ENCODE peak calls at places on chromosomes 5 and 9, in eight cellular contexts. H is uterus, Z is epithelial cell of esophagus, T is dorsolateral prefrontal cortex, M is colonic mucosa, W is neural progenitor cell, P is IMR-90, Q is fibroblast of mammary gland. J is an unnamed sample.

GRCh38 chr5:150655221-150655620 is 5.8 kb upstream of the MYOZ3 start:
- DNase-seq in H (no peak), Z (no peak), T (no peak), M (peak), W (no peak), P (no peak), Q (no peak), J (no peak)

GRCh38 chr5:55680353-55680752 is 31.8 kb downstream of the SLC38A9 start:
- DNase-seq in H (no peak), Z (no peak), T (no peak), M (no peak), W (peak), P (no peak), Q (no peak), J (no peak)

GRCh38 chr5:176538505-176538806 is 1.3 kb upstream of the RNF44 start:
- DNase-seq in H (no peak), Z (no peak), T (no peak), M (no peak), W (peak), P (no peak), Q (no peak), J (no peak)

GRCh38 chr9:132946216-132946615 is 1.8 kb upstream of the TSC1 start:
- DNase-seq in H (no peak), Z (peak), T (no peak), M (no peak), W (no peak), P (no peak), Q (peak), J (no peak)

GRCh38 chr9:4420351-4420750 is 69.9 kb upstream of the SLC1A1 start:
- DNase-seq in H (no peak), Z (peak), T (no peak), M (no peak), W (no peak), P (no peak), Q (no peak), J (no peak)

GRCh38 chr5:67262956-67263355 is 66.4 kb upstream of the CD180 start:
- DNase-seq in H (no peak), Z (no peak), T (no peak), M (no peak), W (no peak), P (no peak), Q (no peak), J (no peak)

GRCh38 chr5:172429201-172429940 is 25.0 kb downstream of the SH3PXD2B start:
- DNase-seq in H (peak), Z (peak), T (no peak), M (no peak), W (no peak), P (peak), Q (peak), J (no peak)

GRCh38 chr5:40689442-40689841 is 9.7 kb downstream of the PTGER4 start:
- DNase-seq in H (peak), Z (peak), T (no peak), M (peak), W (no peak), P (peak), Q (peak), J (no peak)

GRCh38 chr9:131227112-131228058 is 48.9 kb downstream of the FAM78A start:
- DNase-seq in H (no peak), Z (no peak), T (no peak), M (no peak), W (no peak), P (peak), Q (peak), J (no peak)

GRCh38 chr9:21121079-21121478 is 20.6 kb downstream of the IFNW1 start:
- DNase-seq in H (no peak), Z (no peak), T (no peak), M (no peak), W (no peak), P (no peak), Q (no peak), J (no peak)

GRCh38 chr9:99137225-99137624 is 32.3 kb downstream of the TGFBR1 start:
- DNase-seq in H (no peak), Z (no peak), T (no peak), M (no peak), W (no peak), P (no peak), Q (no peak), J (no peak)

GRCh38 chr5:133778636-133779035 is 166.3 kb upstream of the FSTL4 start:
- DNase-seq in H (no peak), Z (no peak), T (no peak), M (no peak), W (no peak), P (no peak), Q (no peak), J (no peak)

GRCh38 chr5:87361031-87361443 is 51.7 kb downstream of the CCNH start:
- DNase-seq in H (peak), Z (no peak), T (no peak), M (no peak), W (no peak), P (peak), Q (peak), J (no peak)

GRCh38 chr5:178419196-178419595 is 171.0 kb downstream of the COL23A1 start:
- DNase-seq in H (no peak), Z (no peak), T (peak), M (no peak), W (no peak), P (no peak), Q (no peak), J (no peak)

GRCh38 chr5:164449460-164449859 is 944.0 kb downstream of the MAT2B start:
- DNase-seq in H (no peak), Z (no peak), T (no peak), M (no peak), W (no peak), P (no peak), Q (no peak), J (no peak)

GRCh38 chr9:108259917-108260675 is 595.7 kb downstream of the ACTL7B start:
- DNase-seq in H (no peak), Z (peak), T (no peak), M (no peak), W (no peak), P (no peak), Q (peak), J (no peak)

GRCh38 chr5:137036630-137037029 is 462.5 kb downstream of the SPOCK1 start:
- DNase-seq in H (no peak), Z (no peak), T (no peak), M (no peak), W (peak), P (no peak), Q (no peak), J (peak)

GRCh38 chr5:124605516-124605915 is 140.9 kb downstream of the ZNF608 start:
- DNase-seq in H (peak), Z (peak), T (no peak), M (no peak), W (peak), P (peak), Q (peak), J (no peak)

GRCh38 chr9:16180546-16180945 is 627.7 kb downstream of the CCDC171 start:
- DNase-seq in H (no peak), Z (peak), T (no peak), M (no peak), W (no peak), P (peak), Q (peak), J (no peak)

GRCh38 chr5:127887282-127887681 is 184.1 kb downstream of the CCDC192 start:
- DNase-seq in H (no peak), Z (peak), T (no peak), M (no peak), W (no peak), P (no peak), Q (peak), J (no peak)

GRCh38 chr5:59813761-59814562 is 79.6 kb downstream of the PDE4D start:
- DNase-seq in H (no peak), Z (peak), T (no peak), M (peak), W (peak), P (peak), Q (peak), J (peak)

GRCh38 chr5:169226904-169227303 is 74.0 kb downstream of the SLIT3 start:
- DNase-seq in H (no peak), Z (no peak), T (no peak), M (no peak), W (no peak), P (no peak), Q (no peak), J (no peak)

GRCh38 chr5:173155912-173156311 is 11.6 kb downstream of the BNIP1 start:
- DNase-seq in H (no peak), Z (no peak), T (peak), M (no peak), W (no peak), P (peak), Q (no peak), J (no peak)

GRCh38 chr9:106445107-106445506 is 417.9 kb upstream of the ZNF462 start:
- DNase-seq in H (no peak), Z (no peak), T (no peak), M (no peak), W (no peak), P (no peak), Q (no peak), J (no peak)

GRCh38 chr5:106121972-106122605 is 1548.6 kb downstream of the EFNA5 start:
- DNase-seq in H (no peak), Z (peak), T (no peak), M (peak), W (peak), P (peak), Q (peak), J (peak)

GRCh38 chr9:127567119-127567897 is 44.8 kb upstream of the STXBP1 start:
- DNase-seq in H (peak), Z (no peak), T (no peak), M (peak), W (peak), P (peak), Q (peak), J (peak)

GRCh38 chr5:141969783-141970741 is 1.2 kb downstream of the RNF14 start:
- DNase-seq in H (no peak), Z (no peak), T (no peak), M (no peak), W (no peak), P (no peak), Q (peak), J (no peak)

GRCh38 chr5:82387041-82387818 is 109.1 kb upstream of the RPS23 start:
- DNase-seq in H (no peak), Z (peak), T (no peak), M (no peak), W (no peak), P (peak), Q (peak), J (no peak)

GRCh38 chr9:16726718-16727451 is 143.6 kb downstream of the BNC2 start:
- DNase-seq in H (peak), Z (peak), T (no peak), M (peak), W (peak), P (peak), Q (peak), J (peak)

GRCh38 chr9:108835831-108836230 is 20.0 kb downstream of the ACTL7B start:
- DNase-seq in H (no peak), Z (peak), T (no peak), M (no peak), W (no peak), P (no peak), Q (no peak), J (no peak)

GRCh38 chr9:113913426-113914195 is 37.5 kb downstream of the ZNF618 start:
- DNase-seq in H (no peak), Z (no peak), T (no peak), M (no peak), W (no peak), P (peak), Q (peak), J (no peak)

GRCh38 chr5:17302590-17302989 is 85.2 kb downstream of the BASP1 start:
- DNase-seq in H (peak), Z (no peak), T (no peak), M (no peak), W (no peak), P (no peak), Q (peak), J (no peak)

GRCh38 chr5:1315709-1316587 is 21.1 kb upstream of the TERT start:
- DNase-seq in H (no peak), Z (peak), T (no peak), M (peak), W (peak), P (no peak), Q (no peak), J (no peak)

GRCh38 chr5:38847549-38848341 is 1.9 kb downstream of the OSMR start:
- DNase-seq in H (no peak), Z (no peak), T (no peak), M (no peak), W (no peak), P (peak), Q (no peak), J (no peak)

GRCh38 chr5:150081541-150082283 is 4.6 kb downstream of the CSF1R start:
- DNase-seq in H (peak), Z (no peak), T (no peak), M (peak), W (peak), P (peak), Q (no peak), J (peak)

DNA sequence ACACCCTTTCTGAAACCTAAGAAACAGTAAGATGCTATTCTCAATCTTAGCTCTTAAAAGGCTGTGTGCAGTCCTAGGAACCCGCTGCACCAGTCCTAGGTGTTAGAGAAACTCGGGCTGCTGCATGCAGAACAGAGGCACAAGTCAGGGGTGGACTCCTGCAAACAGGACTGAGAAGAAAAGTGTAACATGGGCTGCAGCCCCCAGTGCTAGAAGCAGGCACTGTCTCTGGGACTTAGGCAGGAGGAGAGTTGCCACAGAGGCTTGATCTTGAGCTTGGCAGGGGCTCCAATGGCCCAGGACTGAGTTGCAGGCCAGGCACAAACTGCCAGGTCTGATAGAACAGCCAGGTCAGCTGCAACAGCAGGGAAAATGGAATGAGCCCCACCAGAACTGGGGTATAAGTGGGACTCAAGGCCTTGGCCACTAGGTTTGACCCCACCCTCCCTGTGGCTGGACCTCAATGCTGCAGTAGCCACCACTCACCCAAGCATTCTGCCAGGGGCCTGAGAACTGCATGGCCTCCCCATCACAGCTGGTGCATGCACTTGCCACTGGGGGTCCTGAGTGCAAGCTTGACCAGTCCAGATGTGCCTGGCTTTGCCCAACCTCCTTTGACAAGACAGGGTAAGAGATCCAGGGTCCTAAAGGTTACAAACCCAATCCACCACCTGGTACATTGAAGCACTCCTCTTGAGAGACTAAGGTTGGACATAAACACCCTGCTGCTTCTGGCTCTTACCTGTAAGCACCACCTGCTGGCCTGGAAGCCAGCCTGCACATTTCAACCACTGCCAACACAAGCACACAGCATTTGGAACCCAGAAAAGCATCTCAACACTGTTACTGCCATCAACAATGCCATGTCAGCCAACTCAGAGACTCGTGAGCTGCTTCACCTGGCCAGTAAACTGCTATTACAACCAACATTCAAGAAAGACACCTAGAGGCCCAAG is 103.3 kb downstream of the FBXL17 start:
- DNase-seq in H (no peak), Z (peak), T (no peak), M (no peak), W (peak), P (no peak), Q (no peak), J (no peak)
- TF ChIP-seq CTCF in H (no peak), Z (peak), T (no peak), M (peak), W (peak), P (no peak), Q (no peak), J (no peak)

DNA sequence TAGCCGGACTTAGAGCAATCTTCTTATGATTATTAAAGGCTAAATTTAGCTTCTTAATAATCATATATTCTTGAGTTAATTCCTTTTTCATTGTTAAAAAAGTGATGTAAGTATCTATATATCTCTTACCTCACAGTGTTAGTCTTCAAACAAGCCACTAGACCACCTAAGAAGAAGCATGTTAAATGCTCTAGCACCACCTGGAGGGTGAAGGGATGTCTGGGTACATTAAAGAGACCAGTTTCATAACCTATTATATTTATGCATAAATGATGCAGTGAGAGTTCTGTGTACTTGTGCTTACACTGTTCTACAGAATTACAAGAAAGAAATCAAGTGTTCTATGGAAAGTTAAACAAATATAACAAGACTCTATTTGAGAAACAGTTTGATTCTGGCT is 55.9 kb upstream of the SLCO6A1 start:
- DNase-seq in H (no peak), Z (peak), T (no peak), M (no peak), W (peak), P (no peak), Q (peak), J (no peak)
- TF ChIP-seq CTCF in H (no peak), Z (no peak), T (no peak), M (no peak), W (peak), P (no peak), Q (no peak), J (no peak)

DNA sequence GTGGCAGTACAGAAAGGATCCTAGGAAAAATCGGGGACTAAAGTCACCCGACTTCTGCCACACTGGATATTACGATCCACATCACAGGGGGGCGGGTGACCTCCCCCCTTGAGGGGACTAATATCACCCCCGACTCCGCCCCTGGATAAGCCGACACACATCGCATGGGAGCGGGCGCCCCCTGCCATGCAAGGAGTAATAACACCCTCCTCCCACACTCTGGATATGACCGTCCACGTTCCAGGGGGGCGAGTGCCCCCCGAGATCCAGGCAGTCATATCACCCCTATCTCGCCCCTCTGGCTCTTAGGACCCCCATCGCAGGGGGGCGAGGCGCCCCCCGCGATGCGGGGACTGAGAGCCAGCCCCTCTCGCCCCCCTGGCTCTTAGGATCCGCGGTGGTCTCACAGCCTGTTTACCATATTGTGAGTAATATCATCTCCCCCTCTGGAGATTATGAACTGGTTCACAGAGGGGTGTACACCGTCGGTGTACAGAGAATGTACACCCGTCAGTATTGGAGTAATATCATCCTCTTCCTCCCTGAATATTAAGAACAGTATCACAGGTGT is 423.0 kb downstream of the DIRAS2 start:
- DNase-seq in H (no peak), Z (no peak), T (no peak), M (peak), W (peak), P (no peak), Q (no peak), J (peak)
- TF ChIP-seq CTCF in H (no peak), Z (peak), T (no peak), M (peak), W (peak), P (no peak), Q (no peak), J (peak)

DNA sequence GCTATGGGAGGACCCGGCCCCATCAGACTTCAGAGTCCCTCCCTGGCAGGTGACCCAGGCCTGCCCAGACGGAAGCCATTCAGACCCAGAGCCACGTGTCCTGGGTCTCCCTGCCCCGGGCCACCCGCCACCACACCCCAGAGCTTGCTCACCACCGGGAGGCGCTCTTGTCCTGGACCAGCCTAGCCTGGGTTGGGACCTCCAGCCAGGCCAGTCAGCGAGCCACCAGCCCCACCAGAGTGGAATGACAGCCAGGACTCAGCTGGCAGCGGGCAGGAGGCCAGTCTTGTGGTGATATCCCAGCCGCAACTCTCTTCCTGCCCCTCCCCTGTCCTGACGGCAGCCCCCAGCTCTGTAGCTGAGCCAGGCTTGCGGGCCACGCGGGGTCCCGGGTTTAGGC is 1.7 kb upstream of the PTGDS start:
- DNase-seq in H (no peak), Z (no peak), T (peak), M (no peak), W (peak), P (no peak), Q (no peak), J (peak)
- TF ChIP-seq CTCF in H (no peak), Z (no peak), T (peak), M (no peak), W (peak), P (peak), Q (no peak), J (no peak)

GRCh38 chr9:95027914-95028854 is 289.3 kb downstream of the FANCC start:
- DNase-seq in H (no peak), Z (no peak), T (no peak), M (no peak), W (no peak), P (no peak), Q (no peak), J (no peak)

GRCh38 chr9:95025213-95026170 is 292.0 kb downstream of the FANCC start:
- DNase-seq in H (peak), Z (no peak), T (peak), M (peak), W (peak), P (peak), Q (peak), J (no peak)

GRCh38 chr9:95023217-95024003 is 294.1 kb downstream of the FANCC start:
- DNase-seq in H (no peak), Z (peak), T (no peak), M (no peak), W (no peak), P (peak), Q (peak), J (no peak)

GRCh38 chr9:95021166-95021886 is 294.8 kb downstream of the AOPEP start:
- DNase-seq in H (no peak), Z (peak), T (no peak), M (no peak), W (no peak), P (no peak), Q (no peak), J (no peak)

DNA sequence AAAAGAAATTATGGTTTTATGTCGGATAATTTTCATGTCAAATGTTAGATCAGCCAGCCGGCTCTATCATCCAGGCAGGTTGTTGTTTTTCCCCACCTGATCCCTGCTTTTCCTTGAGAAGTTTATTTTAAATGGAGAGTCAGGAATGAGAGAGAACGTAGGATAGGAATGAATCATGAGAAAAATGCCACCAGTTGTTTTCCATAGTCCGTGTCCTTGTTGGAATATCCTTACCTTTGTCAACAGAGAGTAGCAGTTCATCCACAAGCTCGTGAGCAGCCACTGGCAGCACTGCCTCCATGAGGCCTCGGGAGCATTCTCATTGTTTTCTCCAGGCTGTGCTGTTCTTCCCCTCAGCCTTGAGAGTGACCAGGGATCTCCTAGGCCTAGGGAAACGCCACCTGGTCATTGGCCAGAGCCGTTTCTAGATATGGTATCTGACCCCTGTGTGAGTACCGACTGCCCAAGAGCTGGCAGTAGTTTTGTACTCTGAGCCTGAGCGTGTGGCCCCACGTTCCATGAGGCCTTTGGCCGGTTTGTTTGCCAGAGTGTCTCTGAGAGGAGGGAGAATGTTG is 293.3 kb downstream of the FANCC start:
- DNase-seq in H (no peak), Z (no peak), T (peak), M (no peak), W (peak), P (no peak), Q (no peak), J (peak)
- TF ChIP-seq CTCF in H (no peak), Z (no peak), T (peak), M (no peak), W (no peak), P (no peak), Q (no peak), J (no peak)

GRCh38 chr9:34962530-34962929 is 4.4 kb downstream of the PHF24 start:
- DNase-seq in H (no peak), Z (no peak), T (no peak), M (no peak), W (no peak), P (no peak), Q (no peak), J (no peak)
- TF ChIP-seq CTCF in H (no peak), Z (no peak), T (no peak), M (no peak), W (no peak), P (no peak), Q (no peak), J (no peak)